ENCODE peak calls at places on chromosomes 12 and 14, in ten cellular contexts. W, F, L, U, R, G, S, Q, C and E are unnamed samples.

GRCh38 chr14:65412189-65412846 is at the start of gene FUT8:
- DNase-seq in W (peak), F (peak), L (peak), U (peak), R (peak), G (peak), S (peak), Q (peak), C (peak), E (peak)

GRCh38 chr12:53288322-53288721 is 7.0 kb upstream of the PFDN5 start:
- DNase-seq in W (no peak), F (no peak), L (no peak), U (no peak), R (no peak), G (no peak), S (no peak), Q (no peak), C (no peak), E (no peak)

GRCh38 chr12:50750366-50750765 is 13.5 kb upstream of the ATF1 start:
- DNase-seq in W (no peak), F (no peak), L (no peak), U (no peak), R (no peak), G (no peak), S (no peak), Q (no peak), C (no peak), E (no peak)

GRCh38 chr12:57169046-57169795 is 21.8 kb upstream of the LRP1-AS start:
- DNase-seq in W (no peak), F (no peak), L (no peak), U (no peak), R (no peak), G (no peak), S (no peak), Q (no peak), C (no peak), E (no peak)

GRCh38 chr12:65490193-65490592 is 211.7 kb downstream of the MSRB3 start:
- DNase-seq in W (no peak), F (no peak), L (no peak), U (no peak), R (no peak), G (no peak), S (no peak), Q (no peak), C (no peak), E (no peak)

GRCh38 chr14:73526036-73526984 is 10.6 kb upstream of the ACOT1 start:
- DNase-seq in W (peak), F (no peak), L (no peak), U (no peak), R (no peak), G (no peak), S (no peak), Q (no peak), C (peak), E (peak)

GRCh38 chr12:30178948-30179347 is 395.2 kb upstream of the TMTC1 start:
- DNase-seq in W (no peak), F (no peak), L (no peak), U (no peak), R (no peak), G (no peak), S (no peak), Q (no peak), C (no peak), E (no peak)

GRCh38 chr14:105192866-105193731 is 12.0 kb upstream of the NUDT14 start:
- DNase-seq in W (no peak), F (no peak), L (no peak), U (no peak), R (no peak), G (no peak), S (no peak), Q (no peak), C (no peak), E (no peak)

GRCh38 chr12:26961803-26962202 is 23.5 kb downstream of the FGFR1OP2 start:
- DNase-seq in W (no peak), F (no peak), L (no peak), U (no peak), R (no peak), G (no peak), S (no peak), Q (no peak), C (no peak), E (no peak)

GRCh38 chr14:102774391-102775153 is 2.7 kb upstream of the TRAF3 start:
- DNase-seq in W (no peak), F (peak), L (peak), U (peak), R (peak), G (peak), S (peak), Q (peak), C (peak), E (peak)

GRCh38 chr14:38724621-38725020 is 378.4 kb downstream of the SEC23A start:
- DNase-seq in W (no peak), F (no peak), L (no peak), U (no peak), R (no peak), G (no peak), S (no peak), Q (no peak), C (no peak), E (no peak)

GRCh38 chr14:24427537-24428508 is 1.6 kb downstream of the CBLN3 start:
- DNase-seq in W (peak), F (no peak), L (no peak), U (no peak), R (no peak), G (no peak), S (no peak), Q (no peak), C (no peak), E (no peak)

GRCh38 chr14:24984846-24985589 is 64.9 kb downstream of the STXBP6 start:
- DNase-seq in W (no peak), F (no peak), L (no peak), U (no peak), R (peak), G (no peak), S (no peak), Q (no peak), C (no peak), E (no peak)

GRCh38 chr12:65666876-65667275 is 157.4 kb upstream of the HMGA2 start:
- DNase-seq in W (no peak), F (no peak), L (no peak), U (no peak), R (no peak), G (no peak), S (no peak), Q (peak), C (peak), E (peak)

GRCh38 chr14:58752280-58752679 is 114.5 kb downstream of the DACT1 start:
- DNase-seq in W (no peak), F (no peak), L (no peak), U (no peak), R (peak), G (no peak), S (no peak), Q (no peak), C (no peak), E (no peak)

GRCh38 chr12:8018666-8019581 is 13.6 kb upstream of the FOXJ2 start:
- DNase-seq in W (no peak), F (peak), L (no peak), U (peak), R (no peak), G (no peak), S (peak), Q (no peak), C (no peak), E (peak)

GRCh38 chr14:47149326-47149725 is 497.7 kb upstream of the RPL10L start:
- DNase-seq in W (no peak), F (no peak), L (no peak), U (no peak), R (no peak), G (no peak), S (no peak), Q (no peak), C (no peak), E (no peak)

GRCh38 chr12:49984960-49985359 is 12.2 kb downstream of the AQP6 start:
- DNase-seq in W (no peak), F (no peak), L (no peak), U (no peak), R (no peak), G (no peak), S (no peak), Q (no peak), C (no peak), E (no peak)

GRCh38 chr12:107903377-107904061 is 129.0 kb downstream of the ASCL4 start:
- DNase-seq in W (peak), F (peak), L (no peak), U (peak), R (no peak), G (no peak), S (peak), Q (peak), C (no peak), E (peak)

GRCh38 chr12:108099085-108099484 is 30.0 kb upstream of the WSCD2 start:
- DNase-seq in W (no peak), F (no peak), L (no peak), U (no peak), R (no peak), G (no peak), S (no peak), Q (no peak), C (no peak), E (no peak)

GRCh38 chr12:54258286-54258685 is 21.6 kb downstream of the CBX5 start:
- DNase-seq in W (no peak), F (no peak), L (no peak), U (no peak), R (no peak), G (no peak), S (no peak), Q (no peak), C (no peak), E (no peak)

GRCh38 chr12:76879710-76880025 is 849 bp upstream of the CSRP2 start:
- DNase-seq in W (no peak), F (no peak), L (no peak), U (no peak), R (no peak), G (no peak), S (no peak), Q (no peak), C (no peak), E (no peak)

GRCh38 chr12:26274441-26275312 is 79.3 kb downstream of the SSPN start:
- DNase-seq in W (peak), F (peak), L (peak), U (no peak), R (peak), G (peak), S (no peak), Q (peak), C (peak), E (peak)

GRCh38 chr14:57960946-57961792 is 95.3 kb upstream of the SLC35F4 start:
- DNase-seq in W (no peak), F (no peak), L (no peak), U (no peak), R (no peak), G (no peak), S (no peak), Q (no peak), C (no peak), E (no peak)

GRCh38 chr14:46574236-46574970 is 77.2 kb downstream of the RPL10L start:
- DNase-seq in W (no peak), F (no peak), L (no peak), U (no peak), R (no peak), G (no peak), S (no peak), Q (no peak), C (peak), E (no peak)

GRCh38 chr12:62632521-62632920 is 165.9 kb downstream of the MON2 start:
- DNase-seq in W (peak), F (peak), L (no peak), U (no peak), R (peak), G (peak), S (no peak), Q (no peak), C (peak), E (peak)

GRCh38 chr12:97612075-97612474 is 149.5 kb downstream of the RMST start:
- DNase-seq in W (no peak), F (no peak), L (no peak), U (no peak), R (no peak), G (no peak), S (no peak), Q (no peak), C (no peak), E (no peak)

GRCh38 chr12:123264642-123265041 is 7.0 kb downstream of the CDK2AP1 start:
- DNase-seq in W (peak), F (no peak), L (no peak), U (no peak), R (no peak), G (no peak), S (peak), Q (no peak), C (no peak), E (peak)

GRCh38 chr12:65741662-65742480 is 82.4 kb upstream of the HMGA2 start:
- DNase-seq in W (peak), F (peak), L (peak), U (no peak), R (peak), G (no peak), S (no peak), Q (no peak), C (peak), E (peak)

GRCh38 chr14:104856869-104857860 is 7.9 kb upstream of the CEP170B start:
- DNase-seq in W (no peak), F (no peak), L (no peak), U (no peak), R (no peak), G (no peak), S (no peak), Q (no peak), C (no peak), E (no peak)

GRCh38 chr12:79897617-79898016 is 37.3 kb downstream of the PPP1R12A start:
- DNase-seq in W (no peak), F (no peak), L (no peak), U (no peak), R (peak), G (no peak), S (no peak), Q (no peak), C (peak), E (no peak)

GRCh38 chr14:46496409-46496808 is 155.2 kb downstream of the RPL10L start:
- DNase-seq in W (no peak), F (no peak), L (no peak), U (no peak), R (no peak), G (no peak), S (no peak), Q (no peak), C (no peak), E (no peak)

GRCh38 chr14:77011226-77011762 is 17.2 kb downstream of the IRF2BPL start:
- DNase-seq in W (no peak), F (no peak), L (no peak), U (no peak), R (no peak), G (no peak), S (no peak), Q (no peak), C (no peak), E (no peak)

GRCh38 chr14:73243341-73243740 is 6.0 kb downstream of the PAPLN start:
- DNase-seq in W (no peak), F (no peak), L (no peak), U (no peak), R (no peak), G (no peak), S (no peak), Q (no peak), C (no peak), E (no peak)

GRCh38 chr14:65975865-65976264 is 510.3 kb upstream of the CCDC196 start:
- DNase-seq in W (no peak), F (no peak), L (no peak), U (no peak), R (no peak), G (no peak), S (no peak), Q (no peak), C (no peak), E (no peak)

GRCh38 chr14:83559721-83560120 is 1970.2 kb upstream of the FLRT2 start:
- DNase-seq in W (no peak), F (no peak), L (no peak), U (no peak), R (peak), G (no peak), S (no peak), Q (no peak), C (peak), E (no peak)

GRCh38 chr14:60561845-60562746 is 53.1 kb downstream of the SIX6 start:
- DNase-seq in W (no peak), F (peak), L (no peak), U (no peak), R (peak), G (no peak), S (peak), Q (no peak), C (peak), E (peak)

GRCh38 chr12:108668532-108668931 is 34.8 kb upstream of the SELPLG start:
- DNase-seq in W (no peak), F (no peak), L (no peak), U (no peak), R (peak), G (no peak), S (no peak), Q (no peak), C (peak), E (no peak)